ENCODE peak calls at places on chromosomes 2 and 18, in seven cellular contexts. X, V, Z, B, A, O and J are unnamed samples.

GRCh38 chr2:65231121-65231520 is 3.5 kb downstream of the ACTR2 start:
- DNase-seq in B (no peak), O (no peak), Z (no peak), A (no peak), V (no peak), X (no peak), J (no peak)

GRCh38 chr18:62555135-62555534 is 32.3 kb downstream of the ZCCHC2 start:
- DNase-seq in B (no peak), A (no peak), O (no peak), X (no peak), Z (no peak), V (no peak), J (no peak)

GRCh38 chr2:24858996-24859395 is 61.0 kb downstream of the ADCY3 start:
- DNase-seq in A (no peak), X (no peak), B (no peak), O (no peak), Z (no peak), V (no peak), J (no peak)

GRCh38 chr18:69172046-69172445 is 228.6 kb upstream of the DOK6 start:
- DNase-seq in V (no peak), X (no peak), B (no peak), A (no peak), Z (no peak), O (no peak), J (no peak)

GRCh38 chr2:88521445-88522070 is 69.1 kb upstream of the FOXI3 start:
- DNase-seq in V (no peak), B (no peak), A (no peak), Z (no peak), O (no peak), X (no peak), J (no peak)

GRCh38 chr2:235055891-235056516 is 104.2 kb downstream of the SH3BP4 start:
- DNase-seq in Z (peak; percentile 32), A (no peak), X (no peak), V (no peak), O (no peak), B (no peak), J (peak; percentile 43)

GRCh38 chr2:7709907-7710306 is 792.7 kb downstream of the RNF144A start:
- DNase-seq in X (no peak), A (no peak), Z (no peak), V (no peak), B (no peak), O (no peak), J (no peak)

GRCh38 chr18:28161608-28162599 is 15.0 kb downstream of the CDH2 start:
- DNase-seq in A (no peak), B (no peak), X (no peak), O (no peak), V (no peak), Z (no peak), J (no peak)

GRCh38 chr2:84766791-84767190 is 114.1 kb downstream of the TRABD2A start:
- DNase-seq in V (no peak), X (no peak), B (no peak), O (no peak), A (no peak), Z (no peak), J (no peak)

GRCh38 chr2:68766378-68766845 is 31.8 kb downstream of the ARHGAP25 start:
- DNase-seq in A (no peak), V (peak; percentile 61), O (no peak), Z (no peak), X (no peak), B (peak; percentile 94), J (no peak)

GRCh38 chr2:1627628-1628371 is 116.5 kb downstream of the PXDN start:
- DNase-seq in O (no peak), A (no peak), B (no peak), X (no peak), V (no peak), Z (no peak), J (no peak)

GRCh38 chr2:65390134-65390533 is 42.3 kb downstream of the SPRED2 start:
- DNase-seq in B (no peak), Z (peak; percentile 70), V (no peak), O (no peak), X (no peak), A (no peak), J (no peak)

GRCh38 chr2:187842978-187843847 is 289.0 kb upstream of the TFPI start:
- DNase-seq in X (no peak), O (no peak), Z (no peak), V (no peak), A (peak; percentile 36), B (peak; percentile 63), J (peak; percentile 9)

GRCh38 chr2:147843864-147844690 is 752 bp upstream of the ACVR2A start:
- DNase-seq in B (no peak), A (peak; percentile 97), X (peak; percentile 89), Z (peak; percentile 96), O (peak; percentile 72), V (peak; percentile 72), J (peak; percentile 87)

GRCh38 chr18:293557-293956 is 25.7 kb upstream of the THOC1 start:
- DNase-seq in Z (no peak), B (no peak), A (no peak), V (no peak), O (no peak), X (no peak), J (no peak)

GRCh38 chr2:67485431-67485830 is 88.3 kb downstream of the ETAA1 start:
- DNase-seq in B (no peak), X (no peak), O (no peak), Z (no peak), V (no peak), A (no peak), J (no peak)

GRCh38 chr2:234138836-234139235 is 88.3 kb downstream of the SPP2 start:
- DNase-seq in X (no peak), V (no peak), B (no peak), O (no peak), Z (no peak), A (no peak), J (no peak)

GRCh38 chr2:120037995-120038541 is 25.2 kb downstream of the EPB41L5 start:
- DNase-seq in X (no peak), O (no peak), Z (no peak), B (no peak), V (no peak), A (no peak), J (no peak)

GRCh38 chr18:76405761-76406356 is 89.2 kb downstream of the ZNF516 start:
- DNase-seq in Z (peak; percentile 49), B (peak; percentile 29), X (no peak), O (no peak), A (peak; percentile 65), V (no peak), J (no peak)

GRCh38 chr2:32925976-32926707 is 20.6 kb upstream of the LTBP1 start:
- DNase-seq in B (no peak), Z (no peak), X (no peak), O (no peak), A (no peak), V (no peak), J (no peak)

GRCh38 chr18:33720133-33720532 is 142.1 kb downstream of the ASXL3 start:
- DNase-seq in V (no peak), B (no peak), Z (no peak), A (no peak), X (no peak), O (no peak), J (no peak)

GRCh38 chr2:42102606-42103450 is 55.0 kb downstream of the PKDCC start:
- DNase-seq in O (no peak), B (no peak), X (no peak), Z (peak; percentile 70), A (peak; percentile 83), V (no peak), J (no peak)

GRCh38 chr2:24917086-24917485 is 3.0 kb downstream of the ADCY3 start:
- DNase-seq in A (no peak), X (no peak), V (no peak), O (no peak), B (peak; percentile 7), Z (no peak), J (no peak)

GRCh38 chr18:5144629-5145028 is 52.4 kb downstream of the AKAIN1 start:
- DNase-seq in A (no peak), V (no peak), X (no peak), B (no peak), O (no peak), Z (no peak), J (no peak)

GRCh38 chr2:11892041-11892440 is 145.6 kb downstream of the LPIN1 start:
- DNase-seq in O (no peak), A (no peak), V (no peak), Z (no peak), X (no peak), B (no peak), J (no peak)

GRCh38 chr2:239745790-239746308 is 279.3 kb downstream of the NDUFA10 start:
- DNase-seq in V (no peak), O (no peak), A (no peak), X (no peak), B (no peak), Z (no peak), J (no peak)

GRCh38 chr2:149132303-149132702 is 93.8 kb downstream of the LYPD6B start:
- DNase-seq in X (no peak), A (no peak), V (no peak), B (no peak), O (no peak), Z (no peak), J (no peak)

GRCh38 chr18:65725421-65726050 is 25.3 kb upstream of the CDH7 start:
- DNase-seq in O (no peak), X (no peak), B (peak; percentile 1), A (peak; percentile 58), V (no peak), Z (peak; percentile 61), J (peak; percentile 39)

GRCh38 chr2:170360546-170361358 is 182.8 kb downstream of the MYO3B start:
- DNase-seq in O (no peak), B (no peak), X (no peak), Z (no peak), A (no peak), V (no peak), J (no peak)

GRCh38 chr2:103361712-103362111 is 599.9 kb downstream of the TMEM182 start:
- DNase-seq in B (no peak), X (no peak), Z (no peak), V (no peak), A (peak; percentile 3), O (no peak), J (no peak)

GRCh38 chr2:218284106-218284811 is 8.0 kb downstream of the TMBIM1 start:
- DNase-seq in B (no peak), X (no peak), A (no peak), O (no peak), V (no peak), Z (peak; percentile 65), J (no peak)